ENCODE peak calls at places on chromosome 9, in seven cellular contexts. D is stimulated activated CD8-positive, alpha-beta memory T cell treated with anti-CD3 and anti-CD28 coated beads, Interleukin-7, amount 100 ng/mL, for 24 hours; Z is tibial nerve; Q is nucleus accumbens; G is CMK; B is GM10248; N is Right ventricle myocardium superior. Y is an unnamed sample.

GRCh38 chr9:27818348-27818747 is 245.1 kb upstream of the C9orf72 start:
- DNase-seq in Z (no peak), D (no peak), Q (no peak), G (no peak), B (no peak), N (no peak), Y (no peak)

GRCh38 chr9:38141751-38142150 is 72.7 kb upstream of the SHB start:
- DNase-seq in B (no peak), Q (no peak), Z (no peak), N (no peak), G (no peak), D (no peak), Y (no peak)

GRCh38 chr9:34562136-34562745 is 27.3 kb downstream of the CNTFR start:
- DNase-seq in Q (no peak), Z (no peak), D (no peak), N (no peak), B (no peak), G (peak), Y (no peak)

GRCh38 chr9:109910616-109911568 is 130.9 kb downstream of the PALM2AKAP2 start:
- DNase-seq in Z (no peak), G (no peak), D (no peak), Q (no peak), B (no peak), N (no peak), Y (no peak)

GRCh38 chr9:109968702-109969450 is 188.9 kb downstream of the PALM2AKAP2 start:
- DNase-seq in Z (no peak), G (no peak), B (no peak), D (no peak), Q (no peak), N (no peak), Y (no peak)

GRCh38 chr9:97633859-97634485 is 351 bp downstream of the NCBP1 start:
- DNase-seq in N (no peak), Q (no peak), B (peak), D (no peak), G (no peak), Z (no peak), Y (no peak)

GRCh38 chr9:35650341-35651158 is at the start of gene SIT1:
- DNase-seq in N (no peak), D (no peak), G (no peak), B (peak), Z (no peak), Q (no peak), Y (peak)

GRCh38 chr9:92975452-92975770 is 28.1 kb downstream of the FGD3 start:
- DNase-seq in Q (no peak), Z (no peak), B (peak), D (no peak), N (no peak), G (no peak), Y (no peak)

GRCh38 chr9:122113574-122113973 is 20.5 kb upstream of the TTLL11 start:
- DNase-seq in Q (no peak), D (no peak), Z (no peak), B (no peak), G (no peak), N (no peak), Y (no peak)

GRCh38 chr9:129412814-129413536 is 207.9 kb downstream of the C9orf50 start:
- DNase-seq in Z (peak), N (peak), B (no peak), D (no peak), G (no peak), Q (peak), Y (no peak)

GRCh38 chr9:106653111-106653697 is 209.8 kb upstream of the ZNF462 start:
- DNase-seq in N (no peak), Z (peak), D (no peak), B (no peak), G (no peak), Q (no peak), Y (no peak)

GRCh38 chr9:88481933-88482332 is 53.0 kb upstream of the NXNL2 start:
- DNase-seq in D (no peak), G (no peak), Q (peak), Z (no peak), N (no peak), B (no peak), Y (no peak)

GRCh38 chr9:91415290-91415689 is 8.3 kb downstream of the NFIL3 start:
- DNase-seq in Q (no peak), B (peak), G (no peak), N (no peak), Z (no peak), D (no peak), Y (no peak)

GRCh38 chr9:79976501-79977444 is 405.0 kb downstream of the TLE4 start:
- DNase-seq in N (peak), G (no peak), D (no peak), B (no peak), Q (no peak), Z (no peak), Y (no peak)

GRCh38 chr9:137531099-137531765 is 19.0 kb downstream of the PNPLA7 start:
- DNase-seq in Q (peak), N (no peak), D (no peak), Z (no peak), B (no peak), G (no peak), Y (no peak)

GRCh38 chr9:134363450-134363849 is 37.2 kb downstream of the RXRA start:
- DNase-seq in Q (no peak), G (no peak), N (no peak), D (no peak), B (no peak), Z (no peak), Y (no peak)

GRCh38 chr9:91474656-91475055 is 51.0 kb upstream of the NFIL3 start:
- DNase-seq in G (no peak), N (no peak), B (no peak), D (no peak), Z (no peak), Q (no peak), Y (no peak)

GRCh38 chr9:81748091-81748490 is 58.7 kb upstream of the TLE1 start:
- DNase-seq in D (no peak), B (no peak), Z (no peak), Q (no peak), G (no peak), N (no peak), Y (no peak)

GRCh38 chr9:73577867-73578266 is 426.2 kb downstream of the ANXA1 start:
- DNase-seq in N (no peak), Q (no peak), D (no peak), G (no peak), B (no peak), Z (no peak), Y (no peak)

GRCh38 chr9:136228107-136228875 is 17.3 kb downstream of the QSOX2 start:
- DNase-seq in Z (no peak), Q (peak), N (no peak), D (no peak), B (no peak), G (no peak), Y (no peak)

GRCh38 chr9:95104088-95104960 is 213.2 kb downstream of the FANCC start:
- DNase-seq in G (no peak), B (no peak), Q (no peak), Z (no peak), D (no peak), N (peak), Y (no peak)

GRCh38 chr9:96344458-96345180 is 38.9 kb downstream of the SLC35D2 start:
- DNase-seq in G (peak), Z (peak), D (no peak), Q (peak), B (no peak), N (no peak), Y (no peak)

GRCh38 chr9:136764301-136764891 is at the start of gene LCN15:
- DNase-seq in Z (no peak), Q (no peak), B (peak), D (no peak), G (no peak), N (no peak), Y (no peak)

GRCh38 chr9:115169003-115169402 is 51.0 kb upstream of the TNC start:
- DNase-seq in Z (no peak), D (no peak), B (no peak), G (no peak), Q (no peak), N (no peak), Y (no peak)

GRCh38 chr9:108057421-108058136 is 568.0 kb upstream of the KLF4 start:
- DNase-seq in B (no peak), Z (no peak), Q (no peak), N (no peak), D (no peak), G (no peak), Y (no peak)

GRCh38 chr9:23821400-23822181 is 4.4 kb downstream of the ELAVL2 start:
- DNase-seq in Q (no peak), B (no peak), G (no peak), D (no peak), Z (no peak), N (peak), Y (no peak)

GRCh38 chr9:33318225-33318624 is 27.9 kb downstream of the NFX1 start:
- DNase-seq in B (no peak), Z (no peak), N (no peak), G (no peak), D (no peak), Q (no peak), Y (no peak)

GRCh38 chr9:133951265-133951664 is 40.9 kb downstream of the VAV2 start:
- DNase-seq in Z (no peak), D (no peak), Q (no peak), N (peak), G (no peak), B (no peak), Y (no peak)

GRCh38 chr9:126371007-126371870 is 44.6 kb downstream of the MVB12B start:
- DNase-seq in G (no peak), D (no peak), Z (no peak), N (no peak), Q (no peak), B (no peak), Y (no peak)

GRCh38 chr9:114314256-114314867 is 8.5 kb upstream of the ORM1 start:
- DNase-seq in Z (no peak), G (no peak), Q (no peak), B (no peak), D (no peak), N (no peak), Y (no peak)

GRCh38 chr9:109908459-109909390 is 128.7 kb downstream of the PALM2AKAP2 start:
- DNase-seq in B (no peak), G (no peak), Z (no peak), Q (no peak), D (no peak), N (no peak), Y (no peak)

GRCh38 chr9:71716138-71716909 is 52.0 kb downstream of the CEMIP2 start:
- DNase-seq in D (no peak), N (no peak), B (no peak), G (no peak), Q (no peak), Z (no peak), Y (no peak)

GRCh38 chr9:127562271-127562780 is 49.8 kb upstream of the STXBP1 start:
- DNase-seq in D (no peak), Q (no peak), G (no peak), Z (no peak), B (no peak), N (no peak), Y (no peak)

GRCh38 chr9:130579738-130580463 is 524 bp downstream of the FUBP3 start:
- DNase-seq in Q (no peak), D (no peak), Z (no peak), B (no peak), G (no peak), N (no peak), Y (no peak)

GRCh38 chr9:134626576-134627416 is 14.8 kb upstream of the COL5A1 start:
- DNase-seq in N (no peak), B (no peak), Q (no peak), Z (no peak), D (no peak), G (no peak), Y (no peak)

GRCh38 chr9:109401169-109401989 is 80.5 kb upstream of the EPB41L4B start:
- DNase-seq in D (peak), Q (no peak), B (peak), N (no peak), Z (peak), G (peak), Y (no peak)

GRCh38 chr9:86521936-86522335 is 167.7 kb upstream of the TUT7 start:
- DNase-seq in G (no peak), Z (no peak), Q (no peak), N (no peak), D (no peak), B (no peak), Y (no peak)

GRCh38 chr9:110125207-110125751 is 82.7 kb downstream of the C9orf152 start:
- DNase-seq in B (no peak), Z (peak), D (no peak), N (peak), G (no peak), Q (peak), Y (no peak)

GRCh38 chr9:20811872-20812271 is 127.8 kb downstream of the FOCAD start:
- DNase-seq in G (no peak), B (no peak), N (no peak), D (no peak), Z (no peak), Q (no peak), Y (no peak)